ENCODE peak calls at places on chromosomes 13 and 19, in seven cellular contexts. Z, D, I, B, Q, X and A are unnamed samples.
A peak's percentile ranks its signal among the peaks of the same experiment; 100 is the strongest.

GRCh38 chr13:97254809-97255208 is 32.7 kb downstream of the MBNL2 start:
- DNase-seq in B (peak; percentile 86), D (no peak), X (no peak), Z (no peak), I (peak; percentile 79), Q (no peak), A (peak; percentile 66)

GRCh38 chr19:1904385-1905070 is 671 bp upstream of the ADAT3 start:
- DNase-seq in Q (no peak), X (no peak), D (no peak), I (peak; percentile 92), Z (no peak), B (no peak), A (no peak)

GRCh38 chr13:98416408-98416807 is 160.5 kb downstream of the STK24 start:
- DNase-seq in B (no peak), Q (no peak), X (no peak), I (peak; percentile 92), D (no peak), Z (no peak), A (no peak)

GRCh38 chr13:46176756-46177155 is 5.2 kb downstream of the LCP1 start:
- DNase-seq in X (no peak), Z (peak; percentile 30), B (no peak), D (no peak), I (no peak), Q (no peak), A (no peak)

GRCh38 chr19:35030257-35031071 is at the start of gene SCN1B:
- DNase-seq in B (peak; percentile 55), X (peak; percentile 33), Q (peak; percentile 51), I (peak; percentile 60), Z (no peak), D (no peak), A (peak; percentile 80)

GRCh38 chr13:28566891-28567290 is 72.0 kb upstream of the FLT1 start:
- DNase-seq in D (no peak), Z (no peak), X (no peak), B (no peak), I (no peak), Q (no peak), A (no peak)

GRCh38 chr19:37519890-37520289 is 13.2 kb downstream of the ZNF793 start:
- DNase-seq in X (no peak), B (peak; percentile 28), Z (no peak), I (peak; percentile 3), D (no peak), Q (no peak), A (no peak)

GRCh38 chr13:85283408-85283807 is 515.8 kb downstream of the SLITRK6 start:
- DNase-seq in Z (no peak), X (no peak), I (no peak), B (no peak), D (no peak), Q (peak; percentile 10), A (no peak)

GRCh38 chr13:45381196-45381595 is 37.0 kb downstream of the SLC25A30 start:
- DNase-seq in I (no peak), Q (no peak), X (no peak), Z (no peak), D (no peak), B (no peak), A (no peak)

GRCh38 chr19:33098023-33098652 is 17.2 kb downstream of the GPATCH1 start:
- DNase-seq in B (no peak), Q (no peak), I (peak; percentile 65), D (no peak), Z (no peak), X (no peak), A (peak; percentile 20)

GRCh38 chr19:18847516-18848463 is 16.0 kb downstream of the UPF1 start:
- DNase-seq in B (no peak), Z (peak; percentile 29), D (no peak), Q (no peak), I (no peak), X (no peak), A (no peak)

GRCh38 chr13:87671031-87671823 is at the start of gene SLITRK5:
- DNase-seq in D (peak; percentile 81), Q (peak; percentile 52), Z (peak; percentile 62), B (peak; percentile 16), I (peak; percentile 74), X (peak; percentile 36), A (peak; percentile 79)

GRCh38 chr19:29467824-29468401 is 57.9 kb upstream of the VSTM2B start:
- DNase-seq in X (no peak), B (peak; percentile 21), Z (no peak), Q (no peak), D (no peak), I (peak; percentile 54), A (peak; percentile 30)

GRCh38 chr19:50147462-50148423 is 15.3 kb downstream of the IZUMO2 start:
- DNase-seq in B (peak; percentile 92), X (peak; percentile 42), I (peak; percentile 97), D (peak; percentile 89), Z (peak; percentile 85), Q (peak; percentile 92), A (peak; percentile 68)

GRCh38 chr19:38661166-38661565 is 13.7 kb downstream of the ACTN4 start:
- DNase-seq in Q (no peak), D (no peak), X (no peak), B (no peak), I (no peak), Z (no peak), A (no peak)

GRCh38 chr13:21137696-21138095 is 38.7 kb downstream of the SKA3 start:
- DNase-seq in X (no peak), B (peak; percentile 49), I (peak; percentile 60), D (no peak), Z (no peak), Q (no peak), A (peak; percentile 80)

GRCh38 chr13:99686157-99686572 is 184.9 kb downstream of the TM9SF2 start:
- DNase-seq in Q (no peak), D (no peak), Z (no peak), B (peak; percentile 4), I (no peak), X (no peak), A (peak; percentile 35)

GRCh38 chr13:25869941-25870340 is 181.9 kb downstream of the SHISA2 start:
- DNase-seq in I (no peak), Q (no peak), X (no peak), D (no peak), Z (no peak), B (no peak), A (no peak)

GRCh38 chr13:111325941-111326620 is 5.6 kb downstream of the TEX29 start:
- DNase-seq in I (no peak), B (no peak), D (peak; percentile 57), Z (no peak), X (no peak), Q (no peak), A (no peak)

GRCh38 chr13:51614350-51614786 is 30.1 kb downstream of the WDFY2 start:
- DNase-seq in Z (no peak), I (no peak), Q (no peak), X (peak; percentile 14), B (no peak), D (peak; percentile 74), A (no peak)

GRCh38 chr19:3457531-3458228 is 22.6 kb downstream of the SMIM24 start:
- DNase-seq in Z (no peak), Q (no peak), I (no peak), D (no peak), B (no peak), X (no peak), A (no peak)

GRCh38 chr13:98549728-98550317 is 27.1 kb downstream of the STK24 start:
- DNase-seq in Q (no peak), B (peak; percentile 60), I (no peak), X (no peak), D (no peak), Z (no peak), A (no peak)

GRCh38 chr19:12260236-12260635 is 34.4 kb downstream of the ZNF44 start:
- DNase-seq in I (no peak), Q (no peak), X (no peak), Z (no peak), B (no peak), D (no peak), A (no peak)
- H3K9me3 ChIP-seq in I (peaks cover 33% of the 10 kb centered on the region), Q (no peaks in the 10 kb centered on the region), X (peaks cover 5% of the 10 kb centered on the region), Z (no peaks in the 10 kb centered on the region), B (peaks cover 43% of the 10 kb centered on the region), D (peaks cover 18% of the 10 kb centered on the region), A (peaks cover 18% of the 10 kb centered on the region)

GRCh38 chr13:78609464-78610205 is 6.3 kb upstream of the POU4F1 start:
- DNase-seq in X (no peak), Q (peak; percentile 30), D (no peak), I (no peak), Z (no peak), B (no peak), A (no peak)
- H3K27me3 ChIP-seq in X (peaks cover 52% of the 10 kb centered on the region), Q (peaks cover 27% of the 10 kb centered on the region), D (peaks cover 59% of the 10 kb centered on the region), I (no peaks in the 10 kb centered on the region), Z (peaks cover 72% of the 10 kb centered on the region), B (peaks cover 64% of the 10 kb centered on the region), A (peaks cover 41% of the 10 kb centered on the region)

DNA sequence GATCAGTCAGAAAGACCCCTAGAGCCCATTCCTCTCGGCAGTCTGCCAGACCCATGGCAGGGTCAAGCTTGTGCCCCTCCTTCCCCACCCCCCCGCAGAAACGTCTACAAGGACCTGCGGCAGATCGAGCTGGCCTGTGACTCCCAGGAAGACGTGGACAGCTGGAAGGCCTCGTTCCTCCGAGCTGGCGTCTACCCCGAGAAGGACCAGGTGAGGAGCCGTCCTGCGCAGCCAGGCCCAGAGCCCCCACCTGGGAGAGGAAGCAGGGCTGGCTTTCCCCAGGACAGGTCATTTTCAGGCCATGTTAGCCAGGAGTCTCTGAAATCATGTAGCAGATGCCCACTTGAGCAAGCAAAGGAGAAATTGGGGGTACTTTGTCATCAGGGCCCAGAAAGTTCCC is 12.3 kb downstream of the TMED1 start:
- DNase-seq in I (no peak), Z (no peak), D (no peak), X (no peak), Q (no peak), B (no peak), A (no peak)
- H3K36me3 ChIP-seq in I (peaks cover 27% of the 10 kb centered on the region), Z (peaks cover 89% of the 10 kb centered on the region), D (peaks cover 89% of the 10 kb centered on the region), X (peaks cover 64% of the 10 kb centered on the region), Q (peaks cover 5% of the 10 kb centered on the region), B (peaks cover 48% of the 10 kb centered on the region), A (peaks cover 74% of the 10 kb centered on the region)

DNA sequence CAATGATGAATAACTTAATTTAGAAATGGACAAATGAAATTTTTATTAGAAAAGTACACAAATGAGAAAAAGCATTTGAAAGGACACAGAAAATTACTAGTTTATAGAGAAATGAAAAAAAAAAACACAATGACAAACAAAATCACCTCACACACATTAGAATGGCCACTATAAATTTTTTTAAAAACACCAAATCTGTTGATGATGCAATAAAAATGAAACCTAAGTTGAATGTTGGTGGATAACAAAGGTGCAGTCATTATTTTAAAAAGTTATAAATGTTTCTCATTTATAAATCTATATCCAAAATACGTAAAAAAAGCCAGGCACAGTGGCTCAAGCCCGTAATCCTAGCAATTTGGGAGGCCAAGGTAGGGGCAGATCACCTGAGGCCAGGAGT is 20.8 kb downstream of the ZNF626 start:
- DNase-seq in X (no peak), Q (no peak), I (no peak), D (no peak), B (no peak), Z (no peak), A (no peak)
- H3K9me3 ChIP-seq in X (peaks cover 28% of the 10 kb centered on the region), Q (peaks cover 2% of the 10 kb centered on the region), I (peaks cover 8% of the 10 kb centered on the region), D (peaks cover 37% of the 10 kb centered on the region), B (peaks cover 37% of the 10 kb centered on the region), Z (peaks cover 4% of the 10 kb centered on the region), A (no peaks in the 10 kb centered on the region)

DNA sequence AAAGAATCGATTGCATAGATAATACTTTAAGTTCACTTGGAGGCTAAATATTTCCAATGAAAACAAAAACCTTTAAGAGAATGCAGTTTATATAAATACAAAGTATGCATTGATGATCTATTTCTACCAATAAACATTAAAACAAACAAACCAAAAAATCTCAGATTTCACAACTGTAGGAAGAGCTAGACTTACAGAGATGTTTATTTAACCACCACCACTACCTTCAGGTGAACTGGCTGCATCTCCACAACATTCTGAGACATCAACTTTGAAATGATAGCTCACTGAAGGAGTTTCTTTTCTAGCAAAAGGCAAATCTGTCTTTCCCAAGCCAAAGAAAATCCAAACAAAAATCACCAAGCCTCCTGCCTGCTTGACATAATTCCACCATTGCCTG is 44.2 kb downstream of the FOXO1 start:
- DNase-seq in D (no peak), Q (no peak), B (no peak), I (peak; percentile 57), X (no peak), Z (no peak), A (no peak)
- H3K27me3 ChIP-seq in D (no peaks in the 10 kb centered on the region), Q (no peaks in the 10 kb centered on the region), B (no peaks in the 10 kb centered on the region), I (no peaks in the 10 kb centered on the region), X (no peaks in the 10 kb centered on the region), Z (no peaks in the 10 kb centered on the region), A (no peaks in the 10 kb centered on the region)